ENCODE peak calls at places on chromosomes 16 and 17, in seven cellular contexts. One of them, this sample, is unnamed.

GRCh38 chr17:59878624-59879023 is 14.1 kb downstream of the TUBD1 start:
- DNase-seq in uterus: no peak
- DNase-seq in body of pancreas: no peak
- DNase-seq in neural progenitor cell: no peak
- DNase-seq in upper lobe of right lung: no peak
- DNase-seq in PC-3: no peak
- DNase-seq in lung: no peak
- DNase-seq in this sample: no peak

GRCh38 chr17:80262775-80263244 is 2.2 kb downstream of the RNF213 start:
- DNase-seq in PC-3: no peak
- DNase-seq in upper lobe of right lung: peak; percentile 65
- DNase-seq in uterus: no peak
- DNase-seq in body of pancreas: no peak
- DNase-seq in lung: no peak
- DNase-seq in neural progenitor cell: no peak
- DNase-seq in this sample: no peak

GRCh38 chr17:32483451-32484019 is 3.3 kb upstream of the CDK5R1 start:
- DNase-seq in PC-3: peak; percentile 25
- DNase-seq in body of pancreas: peak; percentile 50
- DNase-seq in neural progenitor cell: peak; percentile 91
- DNase-seq in uterus: peak; percentile 68
- DNase-seq in upper lobe of right lung: peak; percentile 60
- DNase-seq in lung: no peak
- DNase-seq in this sample: peak; percentile 85

GRCh38 chr17:41308251-41308917 is 725 bp downstream of the KRTAP16-1 start:
- DNase-seq in PC-3: no peak
- DNase-seq in neural progenitor cell: no peak
- DNase-seq in uterus: no peak
- DNase-seq in upper lobe of right lung: peak; percentile 65
- DNase-seq in lung: no peak
- DNase-seq in body of pancreas: no peak
- DNase-seq in this sample: no peak

GRCh38 chr17:9810100-9810949 is 11.6 kb downstream of the GSG1L2 start:
- DNase-seq in PC-3: peak; percentile 77
- DNase-seq in uterus: no peak
- DNase-seq in neural progenitor cell: no peak
- DNase-seq in lung: no peak
- DNase-seq in body of pancreas: no peak
- DNase-seq in upper lobe of right lung: no peak
- DNase-seq in this sample: no peak

GRCh38 chr17:83122834-83123233 is 43.4 kb downstream of the METRNL start:
- DNase-seq in upper lobe of right lung: no peak
- DNase-seq in body of pancreas: no peak
- DNase-seq in lung: no peak
- DNase-seq in neural progenitor cell: no peak
- DNase-seq in PC-3: no peak
- DNase-seq in uterus: no peak
- DNase-seq in this sample: no peak

GRCh38 chr16:17446661-17447060 is 24.1 kb downstream of the XYLT1 start:
- DNase-seq in uterus: no peak
- DNase-seq in lung: no peak
- DNase-seq in PC-3: no peak
- DNase-seq in neural progenitor cell: no peak
- DNase-seq in upper lobe of right lung: no peak
- DNase-seq in body of pancreas: no peak
- DNase-seq in this sample: no peak

GRCh38 chr17:78822552-78822951 is 18.1 kb downstream of the USP36 start:
- DNase-seq in upper lobe of right lung: no peak
- DNase-seq in uterus: peak; percentile 61
- DNase-seq in lung: no peak
- DNase-seq in body of pancreas: no peak
- DNase-seq in neural progenitor cell: no peak
- DNase-seq in PC-3: no peak
- DNase-seq in this sample: no peak

GRCh38 chr17:17506893-17507464 is 10.8 kb upstream of the RASD1 start:
- DNase-seq in lung: no peak
- DNase-seq in neural progenitor cell: no peak
- DNase-seq in PC-3: no peak
- DNase-seq in upper lobe of right lung: peak; percentile 67
- DNase-seq in uterus: no peak
- DNase-seq in body of pancreas: no peak
- DNase-seq in this sample: no peak

GRCh38 chr17:74442670-74443515 is 11.0 kb downstream of the GPRC5C start:
- DNase-seq in upper lobe of right lung: peak; percentile 91
- DNase-seq in body of pancreas: peak; percentile 98
- DNase-seq in PC-3: peak; percentile 51
- DNase-seq in uterus: peak; percentile 80
- DNase-seq in lung: peak; percentile 83
- DNase-seq in neural progenitor cell: peak; percentile 46
- DNase-seq in this sample: peak; percentile 91

GRCh38 chr16:69127966-69128510 is 4.3 kb downstream of the CHTF8 start:
- DNase-seq in lung: no peak
- DNase-seq in upper lobe of right lung: peak; percentile 21
- DNase-seq in body of pancreas: no peak
- DNase-seq in neural progenitor cell: no peak
- DNase-seq in uterus: no peak
- DNase-seq in PC-3: no peak
- DNase-seq in this sample: no peak

GRCh38 chr16:66478733-66479511 is 51.8 kb downstream of the BEAN1 start:
- DNase-seq in uterus: peak; percentile 58
- DNase-seq in upper lobe of right lung: peak; percentile 81
- DNase-seq in lung: peak; percentile 69
- DNase-seq in body of pancreas: peak; percentile 79
- DNase-seq in PC-3: peak; percentile 78
- DNase-seq in neural progenitor cell: peak; percentile 69
- DNase-seq in this sample: peak; percentile 78

GRCh38 chr17:21177854-21178600 is 35.9 kb downstream of the TMEM11 start:
- DNase-seq in lung: no peak
- DNase-seq in PC-3: no peak
- DNase-seq in upper lobe of right lung: peak; percentile 18
- DNase-seq in body of pancreas: no peak
- DNase-seq in uterus: no peak
- DNase-seq in neural progenitor cell: no peak
- DNase-seq in this sample: no peak

GRCh38 chr17:351875-352420 is 659 bp downstream of the RPH3AL start:
- DNase-seq in body of pancreas: no peak
- DNase-seq in uterus: no peak
- DNase-seq in neural progenitor cell: no peak
- DNase-seq in PC-3: no peak
- DNase-seq in upper lobe of right lung: no peak
- DNase-seq in lung: no peak
- DNase-seq in this sample: no peak

GRCh38 chr16:22380529-22380928 is 6.1 kb upstream of the CDR2 start:
- DNase-seq in lung: no peak
- DNase-seq in uterus: no peak
- DNase-seq in body of pancreas: no peak
- DNase-seq in PC-3: no peak
- DNase-seq in upper lobe of right lung: no peak
- DNase-seq in neural progenitor cell: no peak
- DNase-seq in this sample: no peak

DNA sequence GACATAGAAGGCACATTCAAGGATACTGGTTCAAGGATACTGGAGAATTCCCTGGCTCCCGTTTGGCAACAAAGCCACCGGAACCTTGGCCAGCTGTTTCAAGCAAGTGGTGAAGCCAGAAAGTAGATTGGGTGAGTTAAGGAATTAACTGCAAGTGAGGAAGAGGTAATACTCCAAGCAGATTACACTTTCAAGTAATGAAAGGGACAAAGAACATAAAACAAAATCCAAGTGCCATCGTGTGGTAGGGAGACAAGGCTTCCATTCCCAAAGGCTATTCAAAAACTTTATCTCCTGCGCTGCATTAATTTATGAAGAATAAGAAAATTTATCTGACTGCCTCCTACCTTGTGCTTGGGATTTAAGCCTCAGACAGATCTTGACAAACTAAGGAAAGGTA is 27.8 kb downstream of the XPO6 start:
- DNase-seq in lung: no peak
- DNase-seq in PC-3: no peak
- DNase-seq in body of pancreas: no peak
- DNase-seq in uterus: no peak
- DNase-seq in neural progenitor cell: no peak
- DNase-seq in upper lobe of right lung: no peak
- DNase-seq in this sample: no peak
- H3K4me1 ChIP-seq in lung: peaks cover 60% of the 10 kb centered on the region
- H3K4me1 ChIP-seq in PC-3: peaks cover 12% of the 10 kb centered on the region
- H3K4me1 ChIP-seq in body of pancreas: peaks cover 62% of the 10 kb centered on the region
- H3K4me1 ChIP-seq in uterus: peaks cover 7% of the 10 kb centered on the region
- H3K4me1 ChIP-seq in neural progenitor cell: peaks cover 6% of the 10 kb centered on the region
- H3K4me1 ChIP-seq in upper lobe of right lung: peaks cover 44% of the 10 kb centered on the region
- H3K4me1 ChIP-seq in this sample: no peaks in the 10 kb centered on the region

DNA sequence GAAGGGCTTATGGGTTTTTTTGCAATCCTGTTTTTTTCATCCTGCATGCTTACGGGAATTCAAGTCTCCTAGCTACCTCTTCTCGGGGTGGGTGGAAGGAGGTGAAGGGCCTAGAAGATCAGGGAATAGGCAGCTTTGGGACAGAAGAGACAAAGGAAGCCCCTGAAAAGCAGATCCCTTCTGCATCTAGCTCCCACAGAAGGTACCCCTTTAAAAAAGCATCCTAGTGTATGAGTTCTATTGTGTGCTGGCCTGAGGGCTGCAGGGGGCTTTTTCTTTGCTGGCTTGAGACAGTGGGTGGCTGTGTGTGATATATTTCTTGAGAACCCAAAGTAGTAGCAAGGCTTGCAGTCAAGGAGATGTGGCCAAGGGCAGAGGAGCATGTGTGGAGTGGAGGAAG is 330.5 kb downstream of the MAF start:
- DNase-seq in PC-3: no peak
- DNase-seq in body of pancreas: no peak
- DNase-seq in neural progenitor cell: no peak
- DNase-seq in uterus: no peak
- DNase-seq in lung: no peak
- DNase-seq in upper lobe of right lung: no peak
- DNase-seq in this sample: no peak
- TF ChIP-seq CTCF in PC-3: no peak
- TF ChIP-seq CTCF in body of pancreas: no peak
- TF ChIP-seq CTCF in neural progenitor cell: no peak
- TF ChIP-seq CTCF in uterus: no peak
- TF ChIP-seq CTCF in lung: no peak
- TF ChIP-seq CTCF in upper lobe of right lung: no peak
- TF ChIP-seq CTCF in this sample: no peak

DNA sequence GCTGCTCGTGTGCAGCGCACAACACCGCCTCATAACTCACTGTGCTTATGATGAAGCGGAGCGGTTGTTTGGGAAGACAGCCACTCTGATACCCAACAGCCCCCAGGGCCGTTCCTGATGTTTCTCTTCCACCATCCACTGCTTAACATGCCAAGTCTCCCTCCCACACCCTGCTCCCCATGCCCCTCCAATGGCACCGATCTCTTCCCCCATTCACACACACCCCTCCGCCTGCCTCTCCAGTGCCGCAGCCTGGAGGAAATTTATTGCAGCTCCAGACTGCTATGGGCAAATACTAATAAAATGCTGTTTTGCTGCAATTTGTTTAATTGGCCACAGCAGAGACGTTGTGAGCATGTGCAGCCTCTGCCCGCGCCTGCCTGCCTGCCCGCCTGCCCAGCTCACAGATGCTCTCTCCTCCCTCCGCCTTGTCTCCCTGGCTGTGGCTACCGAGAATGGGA is 80.3 kb upstream of the LHX1 start:
- DNase-seq in neural progenitor cell: no peak
- DNase-seq in upper lobe of right lung: no peak
- DNase-seq in uterus: no peak
- DNase-seq in PC-3: no peak
- DNase-seq in body of pancreas: no peak
- DNase-seq in lung: no peak
- DNase-seq in this sample: no peak
- H3K27me3 ChIP-seq in neural progenitor cell: no peaks in the 10 kb centered on the region
- H3K27me3 ChIP-seq in upper lobe of right lung: peaks cover 15% of the 10 kb centered on the region
- H3K27me3 ChIP-seq in uterus: no peaks in the 10 kb centered on the region
- H3K27me3 ChIP-seq in PC-3: no peaks in the 10 kb centered on the region
- H3K27me3 ChIP-seq in body of pancreas: no peaks in the 10 kb centered on the region
- H3K27me3 ChIP-seq in lung: no peaks in the 10 kb centered on the region
- H3K27me3 ChIP-seq in this sample: no peaks in the 10 kb centered on the region

DNA sequence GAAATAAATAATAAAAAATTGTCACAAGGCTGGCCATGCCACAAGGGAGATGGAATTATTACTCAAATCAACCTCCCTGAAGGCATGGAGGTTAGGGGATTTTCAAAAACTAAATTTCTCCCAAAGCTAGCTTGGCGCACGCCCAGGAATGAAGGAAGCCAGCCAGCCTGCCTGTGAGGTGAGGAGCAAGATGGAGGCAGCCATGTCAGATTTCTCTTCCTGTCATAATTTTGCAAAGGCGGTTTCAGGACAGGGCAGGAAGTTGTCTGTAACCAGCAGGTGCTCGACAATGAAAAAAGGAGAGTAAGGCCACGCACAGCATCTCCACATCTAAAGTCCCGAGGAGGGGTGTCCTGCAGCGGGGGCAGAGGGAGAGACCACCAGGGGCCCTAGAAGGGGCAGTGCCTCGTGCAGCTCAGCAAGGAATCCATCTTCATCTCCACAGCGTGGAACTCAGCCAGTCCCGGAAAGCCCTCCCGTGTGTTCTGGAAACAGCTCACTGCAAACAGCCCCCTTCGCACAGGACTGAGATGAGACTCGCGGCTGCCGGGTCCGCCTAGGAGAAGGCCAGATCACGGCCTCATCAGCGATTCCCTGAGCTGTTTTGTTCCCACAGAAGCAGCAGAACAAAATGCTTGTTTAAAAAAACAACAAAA is 47.8 kb downstream of the SLC7A5 start:
- DNase-seq in neural progenitor cell: peak; percentile 48
- DNase-seq in body of pancreas: no peak
- DNase-seq in uterus: no peak
- DNase-seq in upper lobe of right lung: no peak
- DNase-seq in PC-3: no peak
- DNase-seq in lung: no peak
- DNase-seq in this sample: no peak
- H3K4me1 ChIP-seq in neural progenitor cell: peaks cover 61% of the 10 kb centered on the region
- H3K4me1 ChIP-seq in body of pancreas: no peaks in the 10 kb centered on the region
- H3K4me1 ChIP-seq in uterus: no peaks in the 10 kb centered on the region
- H3K4me1 ChIP-seq in upper lobe of right lung: no peaks in the 10 kb centered on the region
- H3K4me1 ChIP-seq in PC-3: no peaks in the 10 kb centered on the region
- H3K4me1 ChIP-seq in lung: no peaks in the 10 kb centered on the region
- H3K4me1 ChIP-seq in this sample: no peaks in the 10 kb centered on the region

This sample was measured in right atrium auricular region.